ENCODE peak calls at places on chromosomes 12 and 14, in eight cellular contexts. D is neuronal stem cell, S is heart right ventricle, G is left ventricle myocardium inferior, F is lung, K is iPS DF 6.9, R is body of pancreas, C is DND-41. E is an unnamed sample.

GRCh38 chr12:62817556-62818271 is 117.2 kb downstream of the PPM1H start:
- DNase-seq in F (no peak), R (no peak), G (no peak), C (no peak), K (no peak), S (no peak), D (no peak), E (no peak)

GRCh38 chr14:25050494-25051170 is 685 bp upstream of the STXBP6 start:
- DNase-seq in S (no peak), F (no peak), C (no peak), D (peak; percentile 18), K (no peak), G (no peak), R (peak; percentile 37), E (no peak)

GRCh38 chr12:64625243-64626077 is 15.2 kb downstream of the RASSF3 start:
- DNase-seq in F (peak; percentile 61), S (peak; percentile 52), G (peak; percentile 57), C (no peak), K (no peak), D (no peak), R (peak; percentile 65), E (no peak)

GRCh38 chr14:68307769-68308168 is 485.1 kb downstream of the ZFP36L1 start:
- DNase-seq in S (no peak), R (no peak), K (no peak), G (no peak), F (no peak), D (no peak), C (no peak), E (no peak)

GRCh38 chr14:99524804-99525698 is 43.8 kb downstream of the CCNK start:
- DNase-seq in F (no peak), R (no peak), G (peak; percentile 13), D (no peak), C (no peak), S (no peak), K (no peak), E (no peak)

GRCh38 chr14:100726812-100727564 is at the start of gene DLK1:
- DNase-seq in C (no peak), F (no peak), R (no peak), K (no peak), S (no peak), D (no peak), G (no peak), E (no peak)

GRCh38 chr12:89350260-89350659 is 2.0 kb downstream of the DUSP6 start:
- DNase-seq in D (no peak), K (no peak), R (no peak), F (no peak), S (no peak), G (no peak), C (no peak), E (no peak)

GRCh38 chr12:54658306-54659264 is 10.4 kb upstream of the DCD start:
- DNase-seq in S (no peak), K (peak; percentile 82), R (peak; percentile 69), F (no peak), C (peak; percentile 56), D (no peak), G (peak; percentile 18), E (peak; percentile 13)

GRCh38 chr12:132197581-132198281 is 53.5 kb downstream of the NOC4L start:
- DNase-seq in R (no peak), S (peak; percentile 66), G (peak; percentile 46), D (no peak), C (no peak), K (no peak), F (no peak), E (no peak)

GRCh38 chr12:68290126-68290525 is 36.7 kb upstream of the IL22 start:
- DNase-seq in F (no peak), C (no peak), D (no peak), G (no peak), K (no peak), R (no peak), S (no peak), E (peak; percentile 43)

GRCh38 chr12:57771873-57772428 is at the start of gene METTL1:
- DNase-seq in S (peak; percentile 91), F (peak; percentile 95), R (peak; percentile 97), D (peak; percentile 96), K (peak; percentile 94), G (peak; percentile 93), C (peak; percentile 96), E (peak; percentile 92)

GRCh38 chr14:80764921-80765507 is 176.5 kb downstream of the CEP128 start:
- DNase-seq in F (no peak), S (no peak), D (no peak), G (no peak), C (no peak), R (no peak), K (no peak), E (no peak)
- H3K27ac ChIP-seq in F (no peak overlapping the region), S (no peak overlapping the region), D (no peak overlapping the region), G (no peak overlapping the region), C (no peak overlapping the region), R (no peak overlapping the region), K (no peak overlapping the region), E (no peak overlapping the region)

GRCh38 chr14:50821471-50822464 is 9.2 kb downstream of the NIN start:
- DNase-seq in D (no peak), R (no peak), K (no peak), F (peak; percentile 57), S (peak; percentile 36), C (peak; percentile 71), G (peak; percentile 28), E (peak; percentile 50)

GRCh38 chr14:50822501-50823042 is 8.4 kb downstream of the NIN start:
- DNase-seq in S (no peak), G (no peak), R (no peak), C (no peak), D (no peak), K (no peak), F (no peak), E (no peak)

GRCh38 chr14:50823051-50823762 is 7.8 kb downstream of the NIN start:
- DNase-seq in K (no peak), D (no peak), R (no peak), C (no peak), G (peak; percentile 28), F (no peak), S (no peak), E (no peak)

GRCh38 chr14:50825307-50825706 is 5.7 kb downstream of the NIN start:
- DNase-seq in D (no peak), G (no peak), K (no peak), S (no peak), C (no peak), R (no peak), F (no peak), E (no peak)

DNA sequence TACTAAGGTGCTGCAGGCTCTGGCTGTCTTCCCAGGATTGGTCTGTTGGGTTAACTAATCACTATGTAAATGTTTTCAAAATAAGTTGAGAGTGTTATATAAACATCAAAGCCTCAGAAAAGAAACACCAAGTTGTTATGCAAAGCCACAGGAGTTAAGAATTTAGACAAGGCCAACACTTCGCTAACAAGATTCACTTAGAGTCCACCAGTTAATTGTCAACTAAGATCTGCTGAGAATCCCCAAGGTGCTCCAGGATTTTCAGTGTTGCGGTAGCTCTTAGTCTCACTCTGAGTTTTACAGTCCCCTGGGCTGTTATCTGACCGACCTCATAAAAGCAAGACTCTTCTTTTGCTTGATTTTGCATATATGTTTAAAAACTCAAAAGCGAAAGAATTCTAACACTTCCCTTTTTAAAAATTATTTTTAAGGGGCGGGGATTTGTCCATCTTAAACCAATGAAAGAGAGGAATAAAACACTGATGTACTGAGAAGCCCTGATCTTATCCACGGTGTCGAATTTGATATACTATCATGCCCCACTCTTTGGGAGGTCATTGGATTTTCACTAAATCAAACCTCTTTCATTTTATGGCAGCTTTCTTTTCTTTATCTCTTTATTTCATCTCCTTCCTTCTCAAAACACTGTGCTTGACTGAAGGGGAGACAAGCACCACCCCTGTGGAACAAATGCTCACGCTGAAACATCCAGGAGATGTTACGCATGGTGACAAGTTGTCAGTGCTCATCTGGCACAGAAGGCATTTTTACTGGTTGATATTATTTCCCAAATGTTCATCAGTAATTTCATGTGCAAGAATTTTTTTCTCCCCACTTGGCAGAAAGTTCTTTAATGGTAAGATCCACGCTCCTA is 7.0 kb downstream of the NIN start:
- DNase-seq in D (no peak), R (peak; percentile 68), S (no peak), G (no peak), F (no peak), K (no peak), C (no peak), E (peak; percentile 25)
- H3K4me3 ChIP-seq in D (no peak overlapping the region), R (no peak overlapping the region), S (no peak overlapping the region), G (peak overlapping the region; percentile 6), F (no peak overlapping the region), K (no peak overlapping the region), C (no peak overlapping the region), E (peak overlapping the region; percentile 26)

DNA sequence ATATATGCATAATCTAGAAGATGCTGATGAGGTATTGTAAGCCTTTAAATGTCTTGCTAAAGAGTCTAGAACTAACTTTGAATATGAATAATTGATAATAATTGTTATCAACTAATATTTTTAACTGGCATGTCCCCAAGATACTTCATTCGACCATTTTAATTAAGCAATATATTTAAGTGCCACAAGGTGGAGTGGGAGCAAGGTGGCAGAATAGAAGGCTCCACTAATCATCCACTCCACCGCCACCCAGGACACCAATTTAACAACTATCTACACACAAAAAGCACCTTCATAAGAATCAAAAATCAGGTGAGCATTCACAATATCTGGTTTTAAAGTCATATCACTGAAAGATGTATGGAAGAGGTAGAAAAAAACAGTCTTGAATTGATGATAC is 409.6 kb downstream of the SEC23A start:
- DNase-seq in C (no peak), S (no peak), K (no peak), D (no peak), R (no peak), F (no peak), G (no peak), E (no peak)
- H3K4me1 ChIP-seq in C (no peaks in the 10 kb centered on the region), S (no peaks in the 10 kb centered on the region), K (no peaks in the 10 kb centered on the region), D (no peaks in the 10 kb centered on the region), R (no peaks in the 10 kb centered on the region), F (no peaks in the 10 kb centered on the region), G (no peaks in the 10 kb centered on the region), E (no peaks in the 10 kb centered on the region)

GRCh38 chr14:60637490-60638452 is 11.5 kb downstream of the SIX1 start:
- DNase-seq in D (peak; percentile 59), R (no peak), F (no peak), C (no peak), G (no peak), K (no peak), S (no peak), E (no peak)

GRCh38 chr14:60639677-60640076 is 9.6 kb downstream of the SIX1 start:
- DNase-seq in G (no peak), D (no peak), K (no peak), S (no peak), R (no peak), C (no peak), F (no peak), E (no peak)

GRCh38 chr14:60634153-60634552 is 15.1 kb downstream of the SIX1 start:
- DNase-seq in D (no peak), F (no peak), C (no peak), G (no peak), S (no peak), R (no peak), K (no peak), E (no peak)

GRCh38 chr14:60640859-60641721 is 8.2 kb downstream of the SIX1 start:
- DNase-seq in C (no peak), S (no peak), G (no peak), R (no peak), K (no peak), F (no peak), D (peak; percentile 9), E (no peak)

DNA sequence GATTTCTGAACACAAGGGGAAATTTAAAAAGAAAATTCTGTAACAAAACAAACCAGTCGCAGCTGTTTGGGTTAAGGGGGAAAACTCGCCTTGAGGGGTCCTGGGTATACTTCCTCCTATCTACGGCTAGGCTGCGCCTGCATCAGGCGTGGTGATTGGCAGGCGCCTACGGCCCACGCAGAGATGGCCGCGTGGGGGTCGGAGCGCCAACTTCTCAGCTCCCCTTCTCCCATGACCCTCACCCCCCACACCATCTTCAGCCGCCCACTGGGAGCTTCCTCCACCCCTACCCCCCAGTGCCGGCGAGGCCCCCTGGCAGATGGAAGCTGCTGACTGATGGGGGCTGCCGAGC is 12.2 kb downstream of the SIX1 start:
- DNase-seq in F (no peak), D (no peak), K (no peak), G (no peak), R (no peak), S (no peak), C (no peak), E (no peak)
- H3K27ac ChIP-seq in F (no peak overlapping the region), D (no peak overlapping the region), K (no peak overlapping the region), G (no peak overlapping the region), R (no peak overlapping the region), S (no peak overlapping the region), C (no peak overlapping the region), E (no peak overlapping the region)

E was measured in CD8-positive, alpha-beta memory T cell.